ENCODE peak calls at places on chromosomes 1 and 21, in seven cellular contexts. One of them, this sample, is unnamed.

GRCh38 chr1:42943166-42943565 is 15.5 kb downstream of the SLC2A1 start:
- DNase-seq in H1: no peak
- DNase-seq in SK-N-SH: no peak
- DNase-seq in K562: no peak
- DNase-seq in GM12878: no peak
- DNase-seq in HCT116: peak; percentile 68
- DNase-seq in HepG2: no peak
- DNase-seq in this sample: peak; percentile 85

GRCh38 chr1:15616704-15617172 is 520 bp upstream of the DDI2 start:
- DNase-seq in H1: no peak
- DNase-seq in SK-N-SH: peak; percentile 38
- DNase-seq in K562: no peak
- DNase-seq in GM12878: no peak
- DNase-seq in HCT116: no peak
- DNase-seq in HepG2: no peak
- DNase-seq in this sample: peak; percentile 66

GRCh38 chr1:107698161-107698560 is 266.8 kb downstream of the VAV3 start:
- DNase-seq in H1: no peak
- DNase-seq in SK-N-SH: no peak
- DNase-seq in K562: no peak
- DNase-seq in GM12878: no peak
- DNase-seq in HCT116: no peak
- DNase-seq in HepG2: no peak
- DNase-seq in this sample: no peak

GRCh38 chr1:104092698-104093097 is 343.0 kb downstream of the AMY1C start:
- DNase-seq in H1: no peak
- DNase-seq in SK-N-SH: no peak
- DNase-seq in K562: no peak
- DNase-seq in GM12878: no peak
- DNase-seq in HCT116: no peak
- DNase-seq in HepG2: no peak
- DNase-seq in this sample: no peak

GRCh38 chr1:151668090-151668489 is 48.5 kb downstream of the CELF3 start:
- DNase-seq in H1: no peak
- DNase-seq in SK-N-SH: no peak
- DNase-seq in K562: no peak
- DNase-seq in GM12878: no peak
- DNase-seq in HCT116: no peak
- DNase-seq in HepG2: no peak
- DNase-seq in this sample: peak; percentile 27

GRCh38 chr21:33025471-33026298 is at the start of gene OLIG2:
- DNase-seq in H1: peak; percentile 93
- DNase-seq in SK-N-SH: peak; percentile 49
- DNase-seq in K562: peak; percentile 38
- DNase-seq in GM12878: no peak
- DNase-seq in HCT116: no peak
- DNase-seq in HepG2: no peak
- DNase-seq in this sample: no peak

GRCh38 chr21:30083120-30083945 is 83.3 kb downstream of the CLDN17 start:
- DNase-seq in H1: peak; percentile 61
- DNase-seq in SK-N-SH: no peak
- DNase-seq in K562: no peak
- DNase-seq in GM12878: no peak
- DNase-seq in HCT116: no peak
- DNase-seq in HepG2: no peak
- DNase-seq in this sample: no peak

GRCh38 chr1:157315544-157315943 is 177.3 kb upstream of the ETV3 start:
- DNase-seq in H1: no peak
- DNase-seq in SK-N-SH: no peak
- DNase-seq in K562: no peak
- DNase-seq in GM12878: no peak
- DNase-seq in HCT116: no peak
- DNase-seq in HepG2: no peak
- DNase-seq in this sample: no peak

GRCh38 chr1:35544976-35545375 is 12.2 kb downstream of the KIAA0319L start:
- DNase-seq in H1: no peak
- DNase-seq in SK-N-SH: peak; percentile 58
- DNase-seq in K562: peak; percentile 67
- DNase-seq in GM12878: peak; percentile 50
- DNase-seq in HCT116: no peak
- DNase-seq in HepG2: peak; percentile 85
- DNase-seq in this sample: peak; percentile 51

GRCh38 chr1:12580054-12580887 is 37.7 kb downstream of the DHRS3 start:
- DNase-seq in H1: no peak
- DNase-seq in SK-N-SH: no peak
- DNase-seq in K562: no peak
- DNase-seq in GM12878: no peak
- DNase-seq in HCT116: no peak
- DNase-seq in HepG2: no peak
- DNase-seq in this sample: no peak

GRCh38 chr1:159008744-159009188 is 941 bp upstream of the IFI16 start:
- DNase-seq in H1: no peak
- DNase-seq in SK-N-SH: no peak
- DNase-seq in K562: no peak
- DNase-seq in GM12878: peak; percentile 69
- DNase-seq in HCT116: no peak
- DNase-seq in HepG2: no peak
- DNase-seq in this sample: no peak

GRCh38 chr1:89908993-89909436 is 85.9 kb upstream of the ZNF326 start:
- DNase-seq in H1: no peak
- DNase-seq in SK-N-SH: peak; percentile 81
- DNase-seq in K562: no peak
- DNase-seq in GM12878: no peak
- DNase-seq in HCT116: no peak
- DNase-seq in HepG2: no peak
- DNase-seq in this sample: no peak

GRCh38 chr1:45348966-45349677 is 8.9 kb upstream of the MUTYH start:
- DNase-seq in H1: no peak
- DNase-seq in SK-N-SH: no peak
- DNase-seq in K562: no peak
- DNase-seq in GM12878: no peak
- DNase-seq in HCT116: no peak
- DNase-seq in HepG2: no peak
- DNase-seq in this sample: no peak

GRCh38 chr21:42118121-42118795 is 47.1 kb downstream of the UMODL1 start:
- DNase-seq in H1: no peak
- DNase-seq in SK-N-SH: no peak
- DNase-seq in K562: no peak
- DNase-seq in GM12878: no peak
- DNase-seq in HCT116: no peak
- DNase-seq in HepG2: no peak
- DNase-seq in this sample: no peak

GRCh38 chr1:233327938-233328660 is 575 bp downstream of the MAP3K21 start:
- DNase-seq in H1: peak; percentile 76
- DNase-seq in SK-N-SH: peak; percentile 71
- DNase-seq in K562: peak; percentile 38
- DNase-seq in GM12878: no peak
- DNase-seq in HCT116: no peak
- DNase-seq in HepG2: no peak
- DNase-seq in this sample: peak; percentile 66

GRCh38 chr1:220880726-220881506 is 1.7 kb downstream of the HLX start:
- DNase-seq in H1: peak; percentile 67
- DNase-seq in SK-N-SH: peak; percentile 22
- DNase-seq in K562: no peak
- DNase-seq in GM12878: no peak
- DNase-seq in HCT116: no peak
- DNase-seq in HepG2: no peak
- DNase-seq in this sample: no peak

GRCh38 chr1:51581286-51581685 is 35.6 kb upstream of the OSBPL9 start:
- DNase-seq in H1: no peak
- DNase-seq in SK-N-SH: no peak
- DNase-seq in K562: no peak
- DNase-seq in GM12878: no peak
- DNase-seq in HCT116: no peak
- DNase-seq in HepG2: peak; percentile 27
- DNase-seq in this sample: no peak

GRCh38 chr1:229150518-229150917 is 120.4 kb upstream of the RAB4A start:
- DNase-seq in H1: no peak
- DNase-seq in SK-N-SH: no peak
- DNase-seq in K562: no peak
- DNase-seq in GM12878: no peak
- DNase-seq in HCT116: no peak
- DNase-seq in HepG2: no peak
- DNase-seq in this sample: no peak

GRCh38 chr1:1273152-1273534 is 511 bp downstream of the UBE2J2 start:
- DNase-seq in H1: no peak
- DNase-seq in SK-N-SH: no peak
- DNase-seq in K562: no peak
- DNase-seq in GM12878: no peak
- DNase-seq in HCT116: no peak
- DNase-seq in HepG2: no peak
- DNase-seq in this sample: no peak

GRCh38 chr1:18341291-18342058 is 139.3 kb upstream of the KLHDC7A start:
- DNase-seq in H1: no peak
- DNase-seq in SK-N-SH: no peak
- DNase-seq in K562: no peak
- DNase-seq in GM12878: peak; percentile 53
- DNase-seq in HCT116: no peak
- DNase-seq in HepG2: no peak
- DNase-seq in this sample: no peak

GRCh38 chr1:186306533-186306932 is 68.5 kb downstream of the TPR start:
- DNase-seq in H1: no peak
- DNase-seq in SK-N-SH: no peak
- DNase-seq in K562: no peak
- DNase-seq in GM12878: no peak
- DNase-seq in HCT116: no peak
- DNase-seq in HepG2: no peak
- DNase-seq in this sample: no peak
- TF ChIP-seq JUND in H1: no peak
- TF ChIP-seq JUND in SK-N-SH: no peak
- TF ChIP-seq JUND in K562: no peak
- TF ChIP-seq JUND in GM12878: no peak
- TF ChIP-seq JUND in HCT116: no peak
- TF ChIP-seq JUND in HepG2: no peak
- TF ChIP-seq JUND in this sample: no peak

GRCh38 chr1:175171214-175171913 is 21.2 kb downstream of the KIAA0040 start:
- DNase-seq in H1: no peak
- DNase-seq in SK-N-SH: no peak
- DNase-seq in K562: no peak
- DNase-seq in GM12878: no peak
- DNase-seq in HCT116: no peak
- DNase-seq in HepG2: no peak
- DNase-seq in this sample: no peak

GRCh38 chr1:175174273-175174672 is 18.3 kb downstream of the KIAA0040 start:
- DNase-seq in H1: no peak
- DNase-seq in SK-N-SH: no peak
- DNase-seq in K562: no peak
- DNase-seq in GM12878: no peak
- DNase-seq in HCT116: no peak
- DNase-seq in HepG2: no peak
- DNase-seq in this sample: no peak

GRCh38 chr1:175174702-175175102 is 17.9 kb downstream of the KIAA0040 start:
- DNase-seq in H1: no peak
- DNase-seq in SK-N-SH: no peak
- DNase-seq in K562: no peak
- DNase-seq in GM12878: no peak
- DNase-seq in HCT116: no peak
- DNase-seq in HepG2: no peak
- DNase-seq in this sample: no peak

GRCh38 chr1:175169305-175170018 is 23.1 kb downstream of the KIAA0040 start:
- DNase-seq in H1: no peak
- DNase-seq in SK-N-SH: no peak
- DNase-seq in K562: no peak
- DNase-seq in GM12878: no peak
- DNase-seq in HCT116: peak; percentile 81
- DNase-seq in HepG2: no peak
- DNase-seq in this sample: peak; percentile 68

GRCh38 chr1:175172503-175172902 is 20.1 kb downstream of the KIAA0040 start:
- DNase-seq in H1: no peak
- DNase-seq in SK-N-SH: no peak
- DNase-seq in K562: no peak
- DNase-seq in GM12878: no peak
- DNase-seq in HCT116: no peak
- DNase-seq in HepG2: no peak
- DNase-seq in this sample: no peak
- TF ChIP-seq JUND in H1: no peak
- TF ChIP-seq JUND in SK-N-SH: no peak
- TF ChIP-seq JUND in K562: no peak
- TF ChIP-seq JUND in GM12878: no peak
- TF ChIP-seq JUND in HCT116: no peak
- TF ChIP-seq JUND in HepG2: no peak
- TF ChIP-seq JUND in this sample: no peak

GRCh38 chr1:206556047-206556747 is 48.9 kb downstream of the RASSF5 start:
- DNase-seq in H1: no peak
- DNase-seq in SK-N-SH: no peak
- DNase-seq in K562: no peak
- DNase-seq in GM12878: no peak
- DNase-seq in HCT116: no peak
- DNase-seq in HepG2: peak; percentile 68
- DNase-seq in this sample: no peak

GRCh38 chr1:206558794-206559660 is 51.7 kb downstream of the RASSF5 start:
- DNase-seq in H1: no peak
- DNase-seq in SK-N-SH: no peak
- DNase-seq in K562: no peak
- DNase-seq in GM12878: no peak
- DNase-seq in HCT116: no peak
- DNase-seq in HepG2: no peak
- DNase-seq in this sample: no peak

GRCh38 chr1:206556748-206557635 is 49.7 kb downstream of the RASSF5 start:
- DNase-seq in H1: peak; percentile 77
- DNase-seq in SK-N-SH: peak; percentile 87
- DNase-seq in K562: peak; percentile 87
- DNase-seq in GM12878: no peak
- DNase-seq in HCT116: no peak
- DNase-seq in HepG2: no peak
- DNase-seq in this sample: peak; percentile 66

GRCh38 chr1:206559661-206559995 is 52.3 kb downstream of the RASSF5 start:
- DNase-seq in H1: no peak
- DNase-seq in SK-N-SH: no peak
- DNase-seq in K562: no peak
- DNase-seq in GM12878: no peak
- DNase-seq in HCT116: no peak
- DNase-seq in HepG2: no peak
- DNase-seq in this sample: no peak

GRCh38 chr1:206557636-206558473 is 50.5 kb downstream of the RASSF5 start:
- DNase-seq in H1: no peak
- DNase-seq in SK-N-SH: peak; percentile 45
- DNase-seq in K562: no peak
- DNase-seq in GM12878: no peak
- DNase-seq in HCT116: no peak
- DNase-seq in HepG2: no peak
- DNase-seq in this sample: peak; percentile 58
- TF ChIP-seq JUND in H1: no peak
- TF ChIP-seq JUND in SK-N-SH: no peak
- TF ChIP-seq JUND in K562: no peak
- TF ChIP-seq JUND in GM12878: no peak
- TF ChIP-seq JUND in HCT116: no peak
- TF ChIP-seq JUND in HepG2: no peak
- TF ChIP-seq JUND in this sample: no peak

DNA sequence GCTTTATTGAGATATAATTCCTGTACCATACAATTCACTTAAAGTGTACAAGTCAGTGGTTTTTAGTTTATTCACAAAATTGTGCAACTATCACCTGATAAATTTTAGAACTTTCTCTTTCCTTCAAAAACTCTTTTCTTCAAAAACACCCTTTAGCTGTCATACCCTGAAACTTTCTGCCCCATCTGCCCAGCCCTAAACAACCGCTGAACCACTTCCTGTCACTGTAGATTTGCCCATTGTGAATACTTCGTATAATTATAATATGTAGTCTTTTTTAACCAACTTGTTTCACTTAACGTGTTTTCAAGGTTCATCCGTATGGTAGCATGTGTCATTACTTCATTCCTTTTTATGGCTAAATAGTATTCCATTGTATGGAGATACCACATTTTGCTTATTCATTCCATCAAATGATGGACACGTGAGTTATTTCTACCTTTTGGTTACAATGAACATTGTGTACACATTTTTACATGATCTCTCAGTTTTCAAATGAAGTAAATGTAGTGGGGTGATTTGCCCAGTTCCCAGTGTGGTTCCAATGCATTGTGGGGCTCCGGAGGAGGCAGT is 37.9 kb downstream of the WNT4 start:
- DNase-seq in H1: no peak
- DNase-seq in SK-N-SH: no peak
- DNase-seq in K562: no peak
- DNase-seq in GM12878: no peak
- DNase-seq in HCT116: no peak
- DNase-seq in HepG2: no peak
- DNase-seq in this sample: no peak
- TF ChIP-seq JUND in H1: no peak
- TF ChIP-seq JUND in SK-N-SH: no peak
- TF ChIP-seq JUND in K562: no peak
- TF ChIP-seq JUND in GM12878: no peak
- TF ChIP-seq JUND in HCT116: no peak
- TF ChIP-seq JUND in HepG2: no peak
- TF ChIP-seq JUND in this sample: no peak